ENCODE peak calls at places on chromosome 16, in eight cellular contexts. G is transverse colon, X is ovary, J is A549, F is upper lobe of left lung, H is HepG2, B is K562, W is esophagus muscularis mucosa. T is an unnamed sample.

GRCh38 chr16:71914802-71915201 is 19.5 kb downstream of the IST1 start:
- DNase-seq in G (no peak), X (no peak), J (no peak), F (no peak), H (no peak), B (no peak), W (no peak), T (no peak)

GRCh38 chr16:58021661-58022551 is 3.6 kb upstream of the MMP15 start:
- DNase-seq in G (no peak), X (no peak), J (no peak), F (no peak), H (no peak), B (no peak), W (no peak), T (no peak)

GRCh38 chr16:90020838-90021382 is 1.7 kb upstream of the DBNDD1 start:
- DNase-seq in G (no peak), X (no peak), J (no peak), F (no peak), H (peak; percentile 93), B (no peak), W (no peak), T (no peak)

GRCh38 chr16:63652091-63652490 is 1469.8 kb downstream of the CDH11 start:
- DNase-seq in G (no peak), X (no peak), J (no peak), F (no peak), H (peak; percentile 5), B (no peak), W (no peak), T (no peak)

GRCh38 chr16:68646948-68647659 is 2.0 kb downstream of the CDH3 start:
- DNase-seq in G (no peak), X (no peak), J (no peak), F (no peak), H (no peak), B (no peak), W (no peak), T (no peak)

GRCh38 chr16:68548947-68549346 is 9.9 kb downstream of the ZFP90 start:
- DNase-seq in G (no peak), X (no peak), J (no peak), F (no peak), H (no peak), B (no peak), W (no peak), T (no peak)

GRCh38 chr16:54633943-54634362 is 296.7 kb upstream of the IRX5 start:
- DNase-seq in G (no peak), X (no peak), J (peak; percentile 51), F (peak; percentile 56), H (peak; percentile 14), B (peak; percentile 48), W (no peak), T (no peak)

GRCh38 chr16:12406158-12406557 is 397.5 kb downstream of the CPPED1 start:
- DNase-seq in G (no peak), X (no peak), J (no peak), F (no peak), H (no peak), B (no peak), W (no peak), T (no peak)

GRCh38 chr16:14196539-14196938 is 125.4 kb downstream of the MRTFB start:
- DNase-seq in G (no peak), X (no peak), J (no peak), F (no peak), H (no peak), B (no peak), W (no peak), T (no peak)

GRCh38 chr16:30926333-30926811 is 3.0 kb downstream of the FBXL19 start:
- DNase-seq in G (no peak), X (no peak), J (no peak), F (no peak), H (no peak), B (no peak), W (no peak), T (no peak)

GRCh38 chr16:17108596-17108995 is 362.2 kb downstream of the XYLT1 start:
- DNase-seq in G (no peak), X (no peak), J (no peak), F (no peak), H (no peak), B (no peak), W (no peak), T (no peak)

GRCh38 chr16:11208916-11209665 is 46.9 kb downstream of the SOCS1 start:
- DNase-seq in G (no peak), X (no peak), J (no peak), F (no peak), H (no peak), B (no peak), W (no peak), T (no peak)
- TF ChIP-seq EP300 in G (no peak), X (no peak), J (no peak), F (no peak), H (no peak), B (no peak), W (no peak), T (no peak)

GRCh38 chr16:66524601-66525164 is 25.2 kb downstream of the TK2 start:
- DNase-seq in G (peak; percentile 70), X (no peak), J (no peak), F (peak; percentile 84), H (no peak), B (peak; percentile 52), W (no peak), T (no peak)

GRCh38 chr16:66522816-66523590 is 26.9 kb downstream of the TK2 start:
- DNase-seq in G (no peak), X (no peak), J (no peak), F (no peak), H (no peak), B (no peak), W (no peak), T (no peak)

GRCh38 chr16:66523861-66524354 is 26.0 kb downstream of the TK2 start:
- DNase-seq in G (peak; percentile 56), X (no peak), J (no peak), F (no peak), H (no peak), B (no peak), W (no peak), T (no peak)

GRCh38 chr16:66528294-66528693 is 21.6 kb downstream of the TK2 start:
- DNase-seq in G (no peak), X (no peak), J (no peak), F (no peak), H (no peak), B (peak; percentile 37), W (no peak), T (no peak)

DNA sequence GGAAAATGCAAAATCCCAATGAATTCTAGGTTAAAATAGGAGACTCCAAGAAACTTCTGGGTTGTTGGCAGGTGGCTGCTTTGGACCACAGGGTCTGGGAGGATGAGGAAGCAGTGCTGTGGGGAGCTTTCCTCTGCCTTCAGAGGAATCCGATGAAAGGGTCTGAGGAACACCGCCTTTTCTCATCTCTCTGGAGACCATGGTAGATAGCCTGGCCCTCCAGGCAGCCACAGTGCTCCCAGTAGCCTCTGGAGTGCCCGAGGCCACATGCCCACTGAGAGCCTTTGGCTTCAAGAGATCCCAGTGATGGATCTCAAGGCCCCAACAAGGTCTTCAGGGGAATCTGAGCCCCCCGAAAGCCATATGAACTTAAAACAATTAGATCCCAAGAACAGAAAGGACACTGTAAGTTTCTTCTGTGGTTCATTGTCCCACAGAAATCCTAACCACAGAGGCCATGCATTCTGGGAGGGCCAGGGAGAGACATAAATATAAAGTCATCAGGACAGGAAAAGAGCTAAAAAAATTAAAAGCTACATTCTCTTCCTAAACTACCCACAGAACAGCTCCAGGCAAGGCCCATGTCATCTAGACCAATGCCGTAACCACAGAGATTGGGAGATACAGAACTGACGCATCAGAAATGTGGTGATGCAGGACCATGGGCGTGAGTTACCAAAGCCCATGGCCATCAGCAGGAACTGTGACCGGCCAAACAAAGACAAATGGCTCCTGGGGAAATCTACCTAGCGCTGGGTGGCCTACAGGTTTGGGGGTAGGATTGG is 24.3 kb downstream of the TK2 start:
- DNase-seq in G (no peak), X (no peak), J (no peak), F (no peak), H (no peak), B (no peak), W (no peak), T (no peak)
- TF ChIP-seq EP300 in G (no peak), X (no peak), J (no peak), F (no peak), H (no peak), B (no peak), W (no peak), T (no peak)

GRCh38 chr16:27335349-27336052 is 21.7 kb downstream of the IL4R start:
- DNase-seq in G (no peak), X (no peak), J (no peak), F (no peak), H (no peak), B (no peak), W (no peak), T (no peak)
- TF ChIP-seq EP300 in G (no peak), X (no peak), J (no peak), F (no peak), H (no peak), B (no peak), W (no peak), T (no peak)

DNA sequence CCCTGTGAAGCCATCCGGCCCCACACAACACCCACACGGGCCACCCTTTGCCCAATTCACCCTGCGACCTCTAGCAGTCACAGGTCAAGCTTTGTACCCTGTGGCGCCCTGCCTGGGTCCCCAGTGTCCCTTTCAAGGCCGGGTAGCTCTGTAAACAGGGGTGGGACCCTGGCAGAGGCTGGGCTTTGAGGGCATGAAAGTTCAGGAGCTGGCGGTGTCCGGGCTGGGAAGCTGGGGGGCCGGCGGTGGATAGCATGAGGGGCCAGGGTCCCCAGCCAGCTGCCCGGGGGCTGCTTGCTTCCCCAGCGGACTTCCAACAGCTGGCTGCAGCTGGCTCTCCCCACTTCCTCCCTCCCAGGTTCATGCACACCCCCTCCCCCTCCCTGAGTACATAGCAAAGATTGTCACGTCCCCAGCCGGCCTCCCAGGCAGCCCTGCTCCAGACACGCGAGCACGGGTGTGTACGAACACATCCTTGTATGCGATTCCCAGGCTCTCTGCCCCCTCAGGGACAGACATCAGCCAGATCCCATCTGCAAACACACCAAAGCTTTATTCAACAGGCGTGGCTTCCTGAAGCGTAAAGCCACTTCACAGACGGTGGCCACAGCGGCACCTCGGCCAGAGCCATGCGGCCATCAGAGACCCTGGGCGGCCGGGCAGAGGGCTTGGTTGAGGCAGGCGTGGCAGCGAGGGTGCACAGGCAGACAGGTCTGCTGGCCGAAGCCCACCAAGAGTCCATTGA is 8.2 kb downstream of the NTHL1 start:
- DNase-seq in G (peak; percentile 72), X (peak; percentile 91), J (peak; percentile 96), F (peak; percentile 76), H (peak; percentile 90), B (no peak), W (peak; percentile 94), T (peak; percentile 96)
- TF ChIP-seq EP300 in G (no peak), X (no peak), J (peak; percentile 54), F (no peak), H (peak; percentile 36), B (no peak), W (no peak), T (no peak)